ENCODE peak calls at places on chromosomes 16 and 17, in six cellular contexts. K is IMR-90, E is mesenchymal stem cell, P is neuronal stem cell, A is H1, X is trophoblast cell. C is an unnamed sample.

GRCh38 chr16:4700997-4701743 is 7.8 kb downstream of the NUDT16L1 start:
- DNase-seq in P (no peak), A (no peak), X (no peak), K (no peak), E (no peak), C (no peak)

GRCh38 chr16:4327782-4328579 is 12.1 kb downstream of the GLIS2 start:
- DNase-seq in K (peak), E (peak), P (peak), X (no peak), A (peak), C (peak)

GRCh38 chr17:51467336-51467735 is 207.0 kb downstream of the UTP18 start:
- DNase-seq in X (no peak), K (no peak), A (no peak), E (no peak), P (no peak), C (no peak)

GRCh38 chr16:17343028-17343427 is 127.7 kb downstream of the XYLT1 start:
- DNase-seq in E (no peak), K (no peak), P (no peak), A (no peak), X (no peak), C (no peak)

GRCh38 chr17:40319651-40320550 is 10.9 kb downstream of the RARA start:
- DNase-seq in E (no peak), K (no peak), X (no peak), A (no peak), P (no peak), C (peak)

GRCh38 chr16:67884684-67885083 is at the start of gene NRN1L:
- DNase-seq in P (peak), X (peak), K (peak), A (peak), E (peak), C (peak)

GRCh38 chr16:7561908-7562405 is 229.3 kb downstream of the RBFOX1 start:
- DNase-seq in K (no peak), E (no peak), A (no peak), X (no peak), P (no peak), C (no peak)

GRCh38 chr16:18024566-18024965 is 312.0 kb downstream of the NPIPA8 start:
- DNase-seq in X (no peak), P (no peak), E (no peak), A (no peak), K (no peak), C (no peak)

GRCh38 chr16:86924537-86924936 is 346.2 kb downstream of the FOXL1 start:
- DNase-seq in E (peak), P (no peak), A (no peak), K (peak), X (no peak), C (no peak)

GRCh38 chr16:54430491-54431030 is 144.0 kb upstream of the IRX3 start:
- DNase-seq in K (peak), X (peak), P (peak), E (peak), A (no peak), C (no peak)

GRCh38 chr17:72714357-72714966 is 378.0 kb downstream of the SLC39A11 start:
- DNase-seq in K (no peak), E (no peak), A (no peak), P (no peak), X (no peak), C (no peak)

GRCh38 chr17:57408064-57408811 is 151.9 kb downstream of the MSI2 start:
- DNase-seq in E (peak), K (no peak), A (no peak), P (no peak), X (no peak), C (peak)

GRCh38 chr17:59899099-59899498 is 6.2 kb downstream of the RPS6KB1 start:
- DNase-seq in X (peak), A (no peak), K (no peak), P (no peak), E (no peak), C (no peak)

GRCh38 chr17:33756021-33756420 is 462.9 kb upstream of the ASIC2 start:
- DNase-seq in A (no peak), E (no peak), K (no peak), P (no peak), X (no peak), C (no peak)

GRCh38 chr17:74356640-74357465 is 4.8 kb downstream of the BTBD17 start:
- DNase-seq in P (no peak), X (peak), A (no peak), K (no peak), E (no peak), C (peak)

GRCh38 chr16:15880434-15880833 is 8.0 kb downstream of the CEP20 start:
- DNase-seq in A (no peak), P (no peak), E (no peak), K (no peak), X (no peak), C (no peak)

GRCh38 chr16:761580-761979 is 1.0 kb downstream of the MSLN start:
- DNase-seq in X (no peak), K (no peak), P (no peak), A (no peak), E (no peak), C (no peak)

GRCh38 chr17:49280061-49280460 is 49.5 kb upstream of the PHOSPHO1 start:
- DNase-seq in A (no peak), K (no peak), X (no peak), E (no peak), P (no peak), C (peak)

GRCh38 chr17:71441098-71441497 is 679.7 kb upstream of the SOX9 start:
- DNase-seq in P (no peak), K (peak), A (no peak), X (no peak), E (peak), C (no peak)

GRCh38 chr17:44655983-44656700 is at the start of gene MEIOC:
- DNase-seq in K (peak), P (peak), X (peak), A (peak), E (no peak), C (peak)

GRCh38 chr17:47363171-47363570 is 39.4 kb downstream of the EFCAB13 start:
- DNase-seq in E (no peak), X (no peak), K (no peak), P (no peak), A (no peak), C (no peak)

GRCh38 chr16:50040028-50040427 is 15.0 kb downstream of the CNEP1R1 start:
- DNase-seq in K (no peak), X (peak), P (no peak), E (no peak), A (no peak), C (no peak)

GRCh38 chr16:28938721-28939120 is 7.0 kb downstream of the CD19 start:
- DNase-seq in A (no peak), X (no peak), P (no peak), E (no peak), K (no peak), C (no peak)

GRCh38 chr17:4500188-4500565 is 1.5 kb downstream of the SPNS2 start:
- DNase-seq in A (no peak), P (no peak), X (no peak), K (no peak), E (no peak), C (no peak)

GRCh38 chr17:39703913-39704312 is 4.0 kb downstream of the ERBB2 start:
- DNase-seq in X (no peak), P (no peak), E (no peak), A (no peak), K (no peak), C (no peak)

GRCh38 chr17:28471531-28472342 is 1.7 kb upstream of the SLC13A2 start:
- DNase-seq in A (peak), E (no peak), P (no peak), K (no peak), X (peak), C (no peak)

GRCh38 chr17:75664099-75664549 is 2.8 kb downstream of the RECQL5 start:
- DNase-seq in A (no peak), E (no peak), P (no peak), K (no peak), X (no peak), C (no peak)

GRCh38 chr17:44502598-44503079 is 567 bp downstream of the GPATCH8 start:
- DNase-seq in A (no peak), K (peak), E (peak), X (peak), P (no peak), C (no peak)

GRCh38 chr16:2753523-2754020 is 1.1 kb downstream of the SRRM2 start:
- DNase-seq in E (peak), X (no peak), K (no peak), A (no peak), P (no peak), C (no peak)
- H2BK5ac ChIP-seq in E (no peak), X (no peak), K (peak), A (peak), P (no peak), C (no peak)

DNA sequence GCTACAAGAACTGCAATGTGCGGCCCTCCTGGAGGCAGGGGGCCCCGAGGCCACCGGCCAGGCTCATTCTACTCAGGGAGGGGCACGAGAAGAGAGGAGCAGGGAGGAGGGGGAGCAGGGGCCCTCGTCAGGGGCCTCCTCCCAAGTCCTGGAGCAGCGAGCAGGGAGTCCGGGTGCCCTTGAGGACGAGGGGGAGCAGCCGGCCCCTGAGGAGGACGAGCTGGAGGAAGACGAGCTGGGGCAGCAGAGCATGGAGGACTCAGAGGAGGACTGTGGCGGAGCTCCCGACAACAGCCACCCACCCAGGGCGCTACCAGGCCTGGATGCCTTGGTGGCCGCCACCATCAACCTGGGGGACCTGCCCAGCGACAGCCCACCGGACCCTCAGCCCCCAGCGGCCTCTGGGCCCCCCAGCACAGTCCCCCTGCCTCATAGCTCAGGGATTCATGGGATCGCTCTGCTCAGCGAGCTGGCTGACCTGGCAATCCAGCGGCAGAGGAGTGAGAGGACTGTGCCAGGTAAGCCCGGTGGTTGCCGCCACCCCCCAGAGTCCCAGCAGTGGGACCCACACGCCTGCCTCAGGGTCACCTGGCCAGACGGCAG is 52.2 kb downstream of the BAHCC1 start:
- DNase-seq in P (no peak), A (no peak), K (no peak), E (no peak), X (no peak), C (no peak)
- H3K14ac ChIP-seq in P (no peak), A (no peak), K (no peak), E (no peak), X (no peak), C (no peak)

GRCh38 chr16:79393121-79393520 is 207.4 kb downstream of the MAF start:
- DNase-seq in A (no peak), K (no peak), E (no peak), X (no peak), P (no peak), C (no peak)
- H2BK5ac ChIP-seq in A (no peak), K (no peak), E (no peak), X (no peak), P (no peak), C (no peak)

GRCh38 chr16:84738255-84739038 is 38.6 kb downstream of the USP10 start:
- DNase-seq in P (peak), K (peak), X (peak), A (peak), E (peak), C (peak)

GRCh38 chr16:84739349-84740124 is 39.7 kb downstream of the USP10 start:
- DNase-seq in A (no peak), P (no peak), E (peak), X (peak), K (peak), C (no peak)

GRCh38 chr16:84741351-84741791 is 41.6 kb downstream of the USP10 start:
- DNase-seq in P (no peak), E (peak), K (peak), A (no peak), X (no peak), C (no peak)

GRCh38 chr16:84742561-84743200 is 42.9 kb downstream of the USP10 start:
- DNase-seq in A (no peak), P (no peak), K (no peak), E (no peak), X (no peak), C (no peak)

GRCh38 chr16:84740596-84741071 is 40.8 kb downstream of the USP10 start:
- DNase-seq in A (no peak), K (no peak), P (no peak), E (no peak), X (no peak), C (no peak)
- H3K14ac ChIP-seq in A (no peak), K (peak), P (no peak), E (no peak), X (no peak), C (no peak)

GRCh38 chr16:77993111-77993571 is 29.2 kb upstream of the CLEC3A start:
- DNase-seq in X (peak), A (no peak), E (peak), K (peak), P (no peak), C (peak)

GRCh38 chr16:77993586-77993985 is 28.8 kb upstream of the CLEC3A start:
- DNase-seq in K (peak), P (no peak), A (no peak), X (peak), E (peak), C (no peak)

GRCh38 chr16:77995843-77996455 is 26.4 kb upstream of the CLEC3A start:
- DNase-seq in K (no peak), P (no peak), E (no peak), X (no peak), A (no peak), C (peak)

GRCh38 chr16:77987772-77988171 is 34.6 kb upstream of the CLEC3A start:
- DNase-seq in P (no peak), K (no peak), E (no peak), X (no peak), A (no peak), C (no peak)

GRCh38 chr16:77991701-77992100 is 30.6 kb upstream of the CLEC3A start:
- DNase-seq in A (no peak), K (no peak), X (no peak), E (no peak), P (no peak), C (peak)
- H2BK5ac ChIP-seq in A (peak), K (no peak), X (peak), E (no peak), P (no peak), C (peak)

GRCh38 chr17:43010667-43011308 is 4.2 kb downstream of the IFI35 start:
- DNase-seq in X (peak), A (no peak), P (no peak), E (no peak), K (no peak), C (no peak)
- H3K14ac ChIP-seq in X (no peak), A (no peak), P (no peak), E (no peak), K (no peak), C (no peak)

C was measured in H9.